ENCODE peak calls at places on chromosomes 7 and 10, in six cellular contexts. S, N, L, K, W and E are unnamed samples.

GRCh38 chr10:122417667-122418066 is 36.8 kb upstream of the ARMS2 start:
- DNase-seq in S (no peak), N (peak), L (no peak), K (no peak), W (no peak), E (peak)

GRCh38 chr10:63077800-63078199 is 55.3 kb upstream of the NRBF2 start:
- DNase-seq in S (no peak), N (no peak), L (no peak), K (no peak), W (no peak), E (no peak)

GRCh38 chr10:76984559-76985443 is 652.8 kb downstream of the KCNMA1 start:
- DNase-seq in S (peak), N (peak), L (peak), K (peak), W (peak), E (peak)

GRCh38 chr10:101997803-101998202 is 58.2 kb downstream of the ARMH3 start:
- DNase-seq in S (no peak), N (peak), L (no peak), K (no peak), W (no peak), E (no peak)

GRCh38 chr7:106756071-106756470 is 95.1 kb upstream of the CCDC71L start:
- DNase-seq in S (no peak), N (no peak), L (no peak), K (no peak), W (no peak), E (no peak)

GRCh38 chr7:116122972-116123595 is 87.3 kb upstream of the TES start:
- DNase-seq in S (no peak), N (peak), L (peak), K (no peak), W (no peak), E (peak)

GRCh38 chr7:280461-280860 is 9.5 kb upstream of the FOXL3 start:
- DNase-seq in S (no peak), N (no peak), L (peak), K (no peak), W (no peak), E (no peak)

GRCh38 chr7:134778941-134779740 is at the start of gene CALD1:
- DNase-seq in S (peak), N (peak), L (peak), K (no peak), W (no peak), E (peak)

GRCh38 chr7:139620676-139621344 is 97.3 kb downstream of the CLEC2L start:
- DNase-seq in S (no peak), N (peak), L (no peak), K (no peak), W (peak), E (peak)

GRCh38 chr7:99429756-99430155 is 8.8 kb downstream of the PTCD1 start:
- DNase-seq in S (no peak), N (no peak), L (peak), K (no peak), W (no peak), E (no peak)

GRCh38 chr10:17984056-17984455 is 32.3 kb downstream of the SLC39A12 start:
- DNase-seq in S (no peak), N (peak), L (no peak), K (peak), W (no peak), E (peak)

GRCh38 chr7:134317434-134317833 is 704 bp upstream of the SLC35B4 start:
- DNase-seq in S (no peak), N (no peak), L (no peak), K (no peak), W (no peak), E (no peak)

GRCh38 chr10:126468876-126469643 is 80.8 kb upstream of the ADAM12 start:
- DNase-seq in S (no peak), N (peak), L (no peak), K (no peak), W (no peak), E (no peak)

GRCh38 chr7:129298268-129298893 is 73.6 kb downstream of the AHCYL2 start:
- DNase-seq in S (peak), N (peak), L (no peak), K (no peak), W (no peak), E (peak)

GRCh38 chr10:19815478-19816419 is 483 bp upstream of the PLXDC2 start:
- DNase-seq in S (peak), N (peak), L (peak), K (no peak), W (no peak), E (no peak)

GRCh38 chr10:46106410-46107255 is 60.6 kb upstream of the MSMB start:
- DNase-seq in S (peak), N (peak), L (peak), K (peak), W (peak), E (peak)

GRCh38 chr10:100291356-100291755 is 4.9 kb upstream of the BLOC1S2 start:
- DNase-seq in S (no peak), N (peak), L (no peak), K (no peak), W (peak), E (no peak)

GRCh38 chr10:126369125-126369708 is 19.1 kb downstream of the ADAM12 start:
- DNase-seq in S (no peak), N (no peak), L (no peak), K (no peak), W (no peak), E (peak)

GRCh38 chr10:122075171-122075570 is 86.2 kb downstream of the TACC2 start:
- DNase-seq in S (no peak), N (no peak), L (no peak), K (no peak), W (no peak), E (no peak)

GRCh38 chr7:130272456-130273080 is 5.9 kb downstream of the CPA2 start:
- DNase-seq in S (no peak), N (peak), L (no peak), K (no peak), W (no peak), E (no peak)

GRCh38 chr10:6173203-6173602 is 29.5 kb upstream of the PFKFB3 start:
- DNase-seq in S (no peak), N (no peak), L (no peak), K (no peak), W (no peak), E (no peak)

GRCh38 chr7:92622680-92623079 is 32.5 kb upstream of the FAM133B start:
- DNase-seq in S (no peak), N (no peak), L (no peak), K (no peak), W (no peak), E (no peak)

GRCh38 chr7:43535810-43536585 is 46.9 kb upstream of the STK17A start:
- DNase-seq in S (no peak), N (peak), L (peak), K (no peak), W (no peak), E (peak)

GRCh38 chr10:4138146-4138721 is 353.2 kb upstream of the KLF6 start:
- DNase-seq in S (no peak), N (no peak), L (no peak), K (no peak), W (no peak), E (peak)

GRCh38 chr7:4724648-4725013 is 42.5 kb downstream of the FOXK1 start:
- DNase-seq in S (no peak), N (peak), L (peak), K (no peak), W (no peak), E (peak)

GRCh38 chr10:112913661-112914287 is 36.3 kb upstream of the TCF7L2 start:
- DNase-seq in S (no peak), N (no peak), L (no peak), K (no peak), W (peak), E (no peak)

GRCh38 chr7:130270947-130271790 is 4.5 kb downstream of the CPA2 start:
- DNase-seq in S (no peak), N (no peak), L (no peak), K (no peak), W (no peak), E (no peak)

GRCh38 chr7:155644178-155644970 is at the start of gene RBM33:
- DNase-seq in S (peak), N (peak), L (peak), K (peak), W (peak), E (peak)

GRCh38 chr10:1036341-1036791 is 10.7 kb upstream of the IDI2 start:
- DNase-seq in S (no peak), N (peak), L (no peak), K (peak), W (no peak), E (peak)

GRCh38 chr7:141011443-141011842 is 3.3 kb downstream of the MRPS33 start:
- DNase-seq in S (no peak), N (no peak), L (no peak), K (no peak), W (no peak), E (no peak)

GRCh38 chr7:2990949-2991470 is 52.7 kb downstream of the CARD11 start:
- DNase-seq in S (no peak), N (no peak), L (no peak), K (no peak), W (no peak), E (no peak)

GRCh38 chr7:2997014-2997413 is 46.7 kb downstream of the CARD11 start:
- DNase-seq in S (no peak), N (no peak), L (no peak), K (no peak), W (no peak), E (no peak)

GRCh38 chr7:2996141-2996540 is 47.5 kb downstream of the CARD11 start:
- DNase-seq in S (no peak), N (no peak), L (no peak), K (no peak), W (no peak), E (no peak)

GRCh38 chr7:2993396-2993795 is 50.3 kb downstream of the CARD11 start:
- DNase-seq in S (no peak), N (no peak), L (no peak), K (no peak), W (no peak), E (no peak)

GRCh38 chr7:2993868-2994267 is 49.8 kb downstream of the CARD11 start:
- DNase-seq in S (no peak), N (no peak), L (no peak), K (no peak), W (no peak), E (no peak)
- H3K4me3 ChIP-seq in S (no peak), N (no peak), L (no peak), K (no peak), W (no peak), E (no peak)

DNA sequence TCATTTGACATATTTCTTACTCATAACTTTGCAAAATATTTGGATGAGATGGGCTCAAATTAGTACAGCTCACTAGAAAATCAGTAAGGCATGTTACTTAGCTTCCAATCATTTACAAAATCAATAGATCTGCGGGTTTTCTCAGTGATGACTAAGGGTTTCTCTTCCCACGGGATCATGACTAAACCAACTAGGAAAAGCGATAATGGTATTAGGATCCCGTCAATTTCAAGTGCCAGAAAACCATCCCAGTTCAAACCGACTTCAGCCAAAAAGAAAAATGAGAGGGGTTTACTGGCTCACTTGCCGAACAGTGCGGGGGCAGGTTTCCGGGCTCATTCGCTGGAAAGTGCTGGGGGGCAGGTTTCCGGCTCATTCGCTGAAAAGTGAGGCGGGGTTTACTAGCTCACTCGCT is 62.1 kb upstream of the LYZL2 start:
- DNase-seq in S (no peak), N (no peak), L (peak), K (no peak), W (no peak), E (peak)
- H3K4me3 ChIP-seq in S (no peak), N (no peak), L (peak), K (no peak), W (no peak), E (no peak)

GRCh38 chr7:157907091-157907490 is 570.3 kb downstream of the DNAJB6 start:
- DNase-seq in S (no peak), N (no peak), L (peak), K (no peak), W (no peak), E (no peak)

GRCh38 chr7:157910446-157910845 is 573.6 kb downstream of the DNAJB6 start:
- DNase-seq in S (no peak), N (no peak), L (no peak), K (no peak), W (no peak), E (no peak)

GRCh38 chr7:157906583-157906982 is 569.8 kb downstream of the DNAJB6 start:
- DNase-seq in S (no peak), N (no peak), L (no peak), K (no peak), W (no peak), E (no peak)

GRCh38 chr7:157907998-157908782 is 571.4 kb downstream of the DNAJB6 start:
- DNase-seq in S (no peak), N (no peak), L (peak), K (no peak), W (no peak), E (no peak)

GRCh38 chr7:157909370-157909769 is 572.6 kb downstream of the DNAJB6 start:
- DNase-seq in S (no peak), N (no peak), L (peak), K (no peak), W (no peak), E (no peak)
- H3K4me3 ChIP-seq in S (no peak), N (no peak), L (no peak), K (no peak), W (no peak), E (no peak)

DNA sequence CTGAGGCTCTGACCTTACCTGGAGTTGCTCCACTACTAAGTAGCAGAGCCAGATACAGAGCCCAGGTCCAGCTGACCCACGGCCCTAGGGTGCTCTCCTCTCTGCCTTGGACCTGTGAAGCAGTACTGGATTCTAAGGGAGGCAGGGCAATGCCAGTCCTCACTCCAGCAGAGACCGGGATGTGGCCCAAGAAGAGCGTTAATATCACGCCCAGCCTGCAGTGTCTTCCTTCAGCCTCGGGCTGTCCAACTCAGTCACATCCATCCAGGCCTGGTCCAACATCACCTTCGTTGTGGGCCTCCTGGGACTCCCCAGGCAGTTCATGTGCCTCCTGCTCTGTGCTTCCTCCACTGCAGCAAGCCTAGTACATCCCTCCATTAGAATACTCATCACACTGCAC is 114.5 kb downstream of the GRID1 start:
- DNase-seq in S (no peak), N (no peak), L (no peak), K (no peak), W (no peak), E (no peak)
- H3K4me3 ChIP-seq in S (no peak), N (no peak), L (no peak), K (no peak), W (no peak), E (no peak)

DNA sequence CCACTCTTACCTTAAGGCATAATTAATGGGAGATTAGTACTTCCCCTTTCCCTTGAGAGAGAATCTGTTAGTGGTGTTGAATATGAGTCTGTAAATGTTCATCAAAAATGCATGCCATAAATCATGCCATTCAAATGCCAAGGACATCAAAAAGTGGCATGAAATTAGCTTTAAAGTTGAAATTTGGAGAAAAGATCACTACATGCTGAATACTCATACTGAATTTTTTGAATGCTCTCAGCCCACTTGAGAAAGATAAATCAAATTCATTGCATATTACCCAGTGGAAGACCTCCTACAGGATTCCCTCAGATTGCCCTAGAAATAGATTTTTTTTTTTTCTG is 6.7 kb downstream of the NRCAM start:
- DNase-seq in S (no peak), N (no peak), L (no peak), K (no peak), W (no peak), E (no peak)
- H3K4me3 ChIP-seq in S (no peak), N (no peak), L (no peak), K (no peak), W (no peak), E (no peak)

GRCh38 chr7:47447621-47448349 is 134.1 kb downstream of the TNS3 start:
- DNase-seq in S (no peak), N (no peak), L (no peak), K (no peak), W (no peak), E (no peak)
- H3K4me3 ChIP-seq in S (no peak), N (no peak), L (no peak), K (no peak), W (no peak), E (no peak)